ENCODE peak calls at places on chromosomes 3 and 15, in five cellular contexts. R, Y, O, Z and F are unnamed samples.

GRCh38 chr15:84818221-84819131 is 1.3 kb downstream of the ALPK3 start:
- DNase-seq in R (no peak), Y (peak; percentile 36), O (peak; percentile 50), Z (no peak), F (no peak)

GRCh38 chr3:159775372-159775961 is 213.2 kb upstream of the IL12A start:
- DNase-seq in R (peak; percentile 44), Y (peak; percentile 23), O (no peak), Z (peak; percentile 57), F (peak; percentile 20)

GRCh38 chr3:141393151-141394076 is 25.1 kb downstream of the ZBTB38 start:
- DNase-seq in R (peak; percentile 49), Y (no peak), O (no peak), Z (no peak), F (no peak)

GRCh38 chr3:99895706-99896441 is 78.2 kb downstream of the CMSS1 start:
- DNase-seq in R (no peak), Y (peak; percentile 91), O (no peak), Z (peak; percentile 35), F (no peak)

GRCh38 chr3:129934234-129935123 is 40.0 kb upstream of the TRH start:
- DNase-seq in R (peak; percentile 26), Y (no peak), O (peak; percentile 37), Z (peak; percentile 60), F (peak; percentile 21)

GRCh38 chr3:15426579-15427118 is 695 bp downstream of the METTL6 start:
- DNase-seq in R (no peak), Y (no peak), O (no peak), Z (no peak), F (no peak)

GRCh38 chr15:86038491-86038890 is 41.2 kb upstream of the AGBL1 start:
- DNase-seq in R (no peak), Y (no peak), O (no peak), Z (no peak), F (no peak)

GRCh38 chr3:18425641-18426403 is 683 bp upstream of the SATB1 start:
- DNase-seq in R (peak; percentile 74), Y (no peak), O (peak; percentile 78), Z (no peak), F (no peak)

GRCh38 chr3:197367081-197367780 is 68.8 kb upstream of the DLG1 start:
- DNase-seq in R (peak; percentile 86), Y (peak; percentile 93), O (no peak), Z (no peak), F (peak; percentile 99)

GRCh38 chr3:127700406-127700805 is 27.7 kb downstream of the ABTB1 start:
- DNase-seq in R (no peak), Y (no peak), O (no peak), Z (no peak), F (no peak)

GRCh38 chr15:97995881-97996603 is 35.5 kb downstream of the ARRDC4 start:
- DNase-seq in R (no peak), Y (peak; percentile 54), O (peak; percentile 39), Z (peak; percentile 17), F (no peak)

GRCh38 chr15:75194397-75194796 is 7.3 kb upstream of the C15orf39 start:
- DNase-seq in R (no peak), Y (no peak), O (no peak), Z (no peak), F (no peak)

GRCh38 chr15:83320404-83320803 is 35.9 kb upstream of the BNC1 start:
- DNase-seq in R (no peak), Y (peak; percentile 64), O (no peak), Z (no peak), F (no peak)

GRCh38 chr3:186054481-186055399 is 54.1 kb downstream of the ETV5 start:
- DNase-seq in R (peak; percentile 11), Y (no peak), O (no peak), Z (no peak), F (no peak)

GRCh38 chr3:195908439-195909293 is at the start of gene TNK2:
- DNase-seq in R (peak; percentile 24), Y (no peak), O (peak; percentile 35), Z (peak; percentile 18), F (no peak)

GRCh38 chr3:51974277-51974962 is 444 bp upstream of the ABHD14A start:
- DNase-seq in R (no peak), Y (no peak), O (no peak), Z (no peak), F (no peak)